ENCODE peak calls at places on chromosomes 11 and 22, in ten cellular contexts. U is heart left ventricle; S is kidney; I is IMR-90; E is left ventricle myocardium inferior; X is effector memory CD4-positive, alpha-beta T cell; N is heart right ventricle; F is uterus; P is esophagus squamous epithelium; J is aorta. T is an unnamed sample.

GRCh38 chr11:35609656-35610055 is 8.6 kb upstream of the FJX1 start:
- DNase-seq in E (no peak), X (no peak), I (no peak), N (no peak), F (no peak), S (no peak), U (no peak), P (no peak), J (no peak), T (no peak)

GRCh38 chr11:121112498-121113455 is 11.7 kb downstream of the TECTA start:
- DNase-seq in X (no peak), F (peak; percentile 54), P (no peak), J (no peak), I (peak; percentile 82), E (peak; percentile 52), U (peak; percentile 50), S (peak; percentile 74), N (peak; percentile 69), T (no peak)

GRCh38 chr22:37749831-37750595 is 53.2 kb downstream of the TRIOBP start:
- DNase-seq in I (peak; percentile 78), E (peak; percentile 46), X (no peak), S (no peak), J (no peak), F (no peak), N (no peak), U (peak; percentile 56), P (no peak), T (no peak)

GRCh38 chr11:101721270-101721669 is 137.5 kb upstream of the TRPC6 start:
- DNase-seq in N (no peak), F (no peak), J (no peak), I (peak; percentile 1), U (no peak), P (no peak), S (no peak), X (no peak), E (no peak), T (no peak)

GRCh38 chr11:106880121-106880520 is 138.2 kb downstream of the GUCY1A2 start:
- DNase-seq in X (no peak), F (no peak), J (no peak), I (no peak), E (no peak), S (no peak), U (no peak), P (no peak), N (no peak), T (no peak)

GRCh38 chr11:34168642-34169051 is 63.2 kb downstream of the NAT10 start:
- DNase-seq in F (peak; percentile 56), S (peak; percentile 43), U (no peak), I (peak; percentile 20), J (no peak), P (no peak), X (no peak), N (no peak), E (no peak), T (no peak)

GRCh38 chr11:46710821-46711269 is 8.2 kb upstream of the F2 start:
- DNase-seq in J (peak; percentile 89), N (peak; percentile 86), U (peak; percentile 77), P (no peak), F (peak; percentile 68), I (peak; percentile 97), E (peak; percentile 64), S (no peak), X (no peak), T (no peak)

GRCh38 chr11:22670803-22671202 is 4.4 kb downstream of the GAS2 start:
- DNase-seq in P (no peak), J (no peak), U (no peak), I (peak; percentile 3), S (no peak), F (no peak), N (no peak), X (no peak), E (no peak), T (no peak)

GRCh38 chr22:38034884-38035529 is 22.2 kb upstream of the PICK1 start:
- DNase-seq in U (no peak), P (no peak), I (no peak), J (no peak), E (no peak), F (no peak), S (peak; percentile 37), N (no peak), X (no peak), T (no peak)

GRCh38 chr11:128627666-128628342 is 40.4 kb upstream of the ETS1 start:
- DNase-seq in F (no peak), N (no peak), I (no peak), J (no peak), X (no peak), S (no peak), E (no peak), U (no peak), P (no peak), T (peak; percentile 9)

GRCh38 chr11:134159652-134160051 is 64.1 kb downstream of the NCAPD3 start:
- DNase-seq in U (no peak), I (no peak), S (no peak), X (no peak), E (no peak), J (no peak), N (no peak), P (no peak), F (no peak), T (no peak)

GRCh38 chr11:62575156-62575555 is 1.5 kb upstream of the EEF1G start:
- DNase-seq in F (peak; percentile 36), I (no peak), S (peak; percentile 74), X (no peak), J (no peak), U (no peak), E (no peak), N (no peak), P (no peak), T (no peak)

GRCh38 chr22:25348391-25348790 is 129.0 kb downstream of the CRYBB2 start:
- DNase-seq in F (no peak), I (no peak), J (no peak), P (no peak), N (no peak), X (no peak), U (no peak), E (no peak), S (no peak), T (no peak)

GRCh38 chr11:86255896-86256295 is 11.3 kb downstream of the EED start:
- DNase-seq in S (no peak), U (no peak), F (no peak), X (no peak), I (no peak), J (no peak), N (no peak), P (no peak), E (no peak), T (no peak)
- H3K4me3 ChIP-seq in S (no peak overlapping the region), U (no peak overlapping the region), F (no peak overlapping the region), X (no peak overlapping the region), I (no peak overlapping the region), J (no peak overlapping the region), N (no peak overlapping the region), P (no peak overlapping the region), E (no peak overlapping the region), T (no peak overlapping the region)

DNA sequence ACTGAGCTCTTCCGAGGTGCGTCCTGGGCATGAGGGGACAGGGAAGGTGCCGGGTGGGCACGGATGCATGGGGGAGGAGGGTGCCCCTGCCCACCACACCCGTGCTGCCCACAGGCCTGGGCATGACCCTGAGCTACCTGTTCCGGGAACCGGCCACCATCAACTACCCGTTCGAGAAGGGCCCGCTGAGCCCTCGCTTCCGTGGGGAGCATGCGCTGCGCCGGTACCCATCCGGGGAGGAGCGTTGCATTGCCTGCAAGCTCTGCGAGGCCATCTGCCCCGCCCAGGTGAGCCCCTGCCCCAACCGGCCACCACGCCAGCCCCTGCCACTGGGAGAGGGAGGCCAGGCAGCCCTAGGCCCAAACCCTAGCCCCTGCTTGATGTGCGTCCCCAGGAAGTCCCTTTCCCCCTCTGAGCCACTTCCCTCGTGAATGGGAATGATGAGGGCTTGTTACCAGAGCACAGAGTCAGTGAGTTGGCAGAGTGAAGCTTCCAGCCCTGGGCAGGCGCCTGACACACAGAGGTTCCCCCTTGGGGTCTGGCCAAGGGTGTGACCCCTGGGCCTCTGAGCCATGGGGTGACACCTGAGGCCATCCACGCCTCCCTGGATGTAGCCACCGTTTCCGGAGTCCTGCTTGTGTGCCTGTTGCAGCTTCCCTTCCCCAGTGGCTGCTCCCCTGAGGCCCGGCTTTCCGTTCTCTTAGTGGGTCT is 2.7 kb downstream of the NDUFS8 start:
- DNase-seq in P (no peak), S (no peak), U (no peak), E (no peak), I (no peak), F (no peak), J (no peak), X (no peak), N (no peak), T (no peak)
- H3K4me1 ChIP-seq in P (peaks cover 44% of the 10 kb centered on the region), S (peaks cover 38% of the 10 kb centered on the region), U (peaks cover 70% of the 10 kb centered on the region), E (peaks cover 82% of the 10 kb centered on the region), I (peaks cover 21% of the 10 kb centered on the region), F (peaks cover 10% of the 10 kb centered on the region), J (no peaks in the 10 kb centered on the region), X (peaks cover 26% of the 10 kb centered on the region), N (peaks cover 63% of the 10 kb centered on the region), T (peaks cover 36% of the 10 kb centered on the region)

GRCh38 chr22:50138036-50138435 is 32.5 kb upstream of the PANX2 start:
- DNase-seq in N (no peak), F (no peak), U (no peak), P (no peak), I (no peak), X (no peak), J (peak; percentile 31), E (no peak), S (no peak), T (no peak)
- H3K36me3 ChIP-seq in N (no peaks in the 10 kb centered on the region), F (no peaks in the 10 kb centered on the region), U (no peaks in the 10 kb centered on the region), P (no peaks in the 10 kb centered on the region), I (peaks cover 13% of the 10 kb centered on the region), X (no peaks in the 10 kb centered on the region), J (no peaks in the 10 kb centered on the region), E (no peaks in the 10 kb centered on the region), S (no peaks in the 10 kb centered on the region), T (no peaks in the 10 kb centered on the region)

DNA sequence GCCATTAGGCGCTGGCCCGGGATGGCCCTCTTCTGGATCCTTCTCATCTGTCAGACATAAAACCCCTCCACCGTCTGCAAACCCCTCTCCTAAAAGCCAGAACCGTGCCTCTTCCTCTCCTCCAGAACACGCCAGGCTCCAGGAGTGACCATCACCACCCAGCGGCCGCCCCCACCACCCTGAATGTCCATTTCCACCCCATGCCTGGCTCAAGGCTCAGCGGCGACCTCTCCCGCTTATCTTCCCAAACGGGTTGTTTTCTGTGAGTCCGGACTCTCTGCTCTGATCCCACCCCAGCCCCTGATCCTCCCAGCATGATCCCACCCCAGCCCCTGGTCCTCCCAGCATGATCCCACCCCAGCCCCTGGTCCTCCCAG is 37.6 kb downstream of the CELSR1 start:
- DNase-seq in U (no peak), P (no peak), X (no peak), S (peak; percentile 42), F (no peak), N (no peak), E (no peak), J (no peak), I (no peak), T (no peak)
- H3K4me3 ChIP-seq in U (no peak overlapping the region), P (no peak overlapping the region), X (no peak overlapping the region), S (no peak overlapping the region), F (no peak overlapping the region), N (no peak overlapping the region), E (no peak overlapping the region), J (no peak overlapping the region), I (no peak overlapping the region), T (no peak overlapping the region)

GRCh38 chr11:114075343-114075610 is 15.8 kb downstream of the ZBTB16 start:
- DNase-seq in I (no peak), N (no peak), U (no peak), S (no peak), F (no peak), E (no peak), X (no peak), J (no peak), P (no peak), T (no peak)
- H3K4me1 ChIP-seq in I (no peaks in the 10 kb centered on the region), N (peaks cover 99% of the 10 kb centered on the region), U (peaks cover 100% of the 10 kb centered on the region), S (peaks cover 46% of the 10 kb centered on the region), F (peaks cover 19% of the 10 kb centered on the region), E (peaks cover 100% of the 10 kb centered on the region), X (peaks cover 42% of the 10 kb centered on the region), J (peaks cover 24% of the 10 kb centered on the region), P (peaks cover 20% of the 10 kb centered on the region), T (peaks cover 54% of the 10 kb centered on the region)

T was measured in CD8-positive, alpha-beta memory T cell.